ENCODE peak calls at places on chromosomes 11 and 22, in eight cellular contexts. Y is psoas muscle, Z is astrocyte of the spinal cord, Q is sigmoid colon, H is tibial artery, I is HFF-Myc, T is MM.1S, P is HL-60. B is an unnamed sample.

GRCh38 chr22:40276877-40277823 is 69.2 kb upstream of the ADSL start:
- DNase-seq in Y (peak), Z (peak), Q (no peak), H (peak), I (no peak), T (no peak), P (no peak), B (no peak)

GRCh38 chr11:69449320-69450063 is 32.0 kb upstream of the LINC01488 start:
- DNase-seq in Y (peak), Z (peak), Q (peak), H (peak), I (peak), T (no peak), P (no peak), B (no peak)

GRCh38 chr11:40166892-40167291 is 1292.6 kb downstream of the LRRC4C start:
- DNase-seq in Y (no peak), Z (no peak), Q (no peak), H (no peak), I (no peak), T (no peak), P (no peak), B (no peak)

GRCh38 chr11:3014943-3015342 is 22.8 kb upstream of the NAP1L4 start:
- DNase-seq in Y (no peak), Z (no peak), Q (no peak), H (no peak), I (no peak), T (no peak), P (no peak), B (no peak)

GRCh38 chr22:50326959-50327710 is at the start of gene DENND6B:
- DNase-seq in Y (peak), Z (peak), Q (peak), H (peak), I (no peak), T (peak), P (peak), B (peak)

GRCh38 chr11:19905280-19905853 is 192.7 kb downstream of the NAV2 start:
- DNase-seq in Y (no peak), Z (peak), Q (no peak), H (no peak), I (no peak), T (no peak), P (no peak), B (no peak)

GRCh38 chr11:116840746-116841296 is 3.4 kb upstream of the APOA1 start:
- DNase-seq in Y (no peak), Z (no peak), Q (peak), H (no peak), I (no peak), T (no peak), P (no peak), B (no peak)

GRCh38 chr11:14288189-14288935 is 70.6 kb downstream of the RRAS2 start:
- DNase-seq in Y (no peak), Z (peak), Q (no peak), H (no peak), I (no peak), T (peak), P (no peak), B (peak)

GRCh38 chr22:19576460-19577421 is 52.5 kb upstream of the CLDN5 start:
- DNase-seq in Y (no peak), Z (peak), Q (peak), H (no peak), I (no peak), T (no peak), P (peak), B (peak)

GRCh38 chr11:10514210-10514609 is 26.8 kb downstream of the RNF141 start:
- DNase-seq in Y (no peak), Z (peak), Q (no peak), H (no peak), I (no peak), T (no peak), P (no peak), B (no peak)

GRCh38 chr11:114082415-114082748 is 22.9 kb downstream of the ZBTB16 start:
- DNase-seq in Y (no peak), Z (peak), Q (no peak), H (peak), I (no peak), T (no peak), P (peak), B (no peak)

GRCh38 chr11:77130763-77131513 is 2.9 kb downstream of the MYO7A start:
- DNase-seq in Y (peak), Z (peak), Q (no peak), H (peak), I (no peak), T (no peak), P (no peak), B (no peak)

GRCh38 chr11:67283490-67283963 is 5.6 kb upstream of the ANKRD13D start:
- DNase-seq in Y (peak), Z (no peak), Q (peak), H (no peak), I (no peak), T (no peak), P (peak), B (no peak)

GRCh38 chr11:32706985-32707736 is 87.3 kb downstream of the CCDC73 start:
- DNase-seq in Y (no peak), Z (peak), Q (no peak), H (no peak), I (peak), T (peak), P (peak), B (no peak)

GRCh38 chr22:22508274-22509176 is at the start of gene ZNF280B:
- DNase-seq in Y (peak), Z (peak), Q (peak), H (no peak), I (peak), T (peak), P (peak), B (peak)

GRCh38 chr22:46049726-46050450 is 72.9 kb upstream of the WNT7B start:
- DNase-seq in Y (no peak), Z (no peak), Q (peak), H (peak), I (no peak), T (no peak), P (no peak), B (no peak)

GRCh38 chr22:31846161-31847115 is 92.6 kb downstream of the DEPDC5 start:
- DNase-seq in Y (no peak), Z (peak), Q (no peak), H (no peak), I (no peak), T (no peak), P (no peak), B (no peak)

GRCh38 chr22:40036591-40037225 is 42.0 kb downstream of the FAM83F start:
- DNase-seq in Y (peak), Z (peak), Q (peak), H (no peak), I (peak), T (peak), P (peak), B (peak)

GRCh38 chr22:17780116-17780740 is 6.0 kb upstream of the BID start:
- DNase-seq in Y (no peak), Z (no peak), Q (no peak), H (no peak), I (no peak), T (no peak), P (no peak), B (peak)

GRCh38 chr11:13577881-13578280 is 82.1 kb upstream of the PTH start:
- DNase-seq in Y (no peak), Z (no peak), Q (no peak), H (no peak), I (no peak), T (no peak), P (no peak), B (no peak)

GRCh38 chr11:3088806-3089205 is 31.6 kb upstream of the CARS1 start:
- DNase-seq in Y (no peak), Z (no peak), Q (no peak), H (no peak), I (no peak), T (no peak), P (no peak), B (no peak)

GRCh38 chr11:70644343-70645060 is 246.2 kb downstream of the CTTN start:
- DNase-seq in Y (no peak), Z (no peak), Q (no peak), H (no peak), I (no peak), T (no peak), P (no peak), B (no peak)

GRCh38 chr22:40243891-40244290 is 66.2 kb downstream of the TNRC6B start:
- DNase-seq in Y (no peak), Z (no peak), Q (no peak), H (no peak), I (no peak), T (peak), P (no peak), B (no peak)

GRCh38 chr11:9203715-9204311 is 61.3 kb downstream of the DENND5A start:
- DNase-seq in Y (no peak), Z (no peak), Q (no peak), H (no peak), I (no peak), T (no peak), P (no peak), B (peak)

GRCh38 chr22:24807284-24807950 is 1.4 kb downstream of the SGSM1 start:
- DNase-seq in Y (peak), Z (no peak), Q (no peak), H (peak), I (no peak), T (no peak), P (no peak), B (no peak)

GRCh38 chr11:76919887-76920746 is 59.4 kb downstream of the ACER3 start:
- DNase-seq in Y (peak), Z (peak), Q (peak), H (peak), I (peak), T (peak), P (peak), B (peak)

GRCh38 chr11:46159694-46160093 is 38.4 kb upstream of the PHF21A start:
- DNase-seq in Y (no peak), Z (no peak), Q (no peak), H (no peak), I (no peak), T (no peak), P (no peak), B (no peak)
- H3K4me3 ChIP-seq in Y (no peak), Z (no peak), Q (no peak), H (no peak), I (no peak), T (no peak), P (no peak), B (no peak)

DNA sequence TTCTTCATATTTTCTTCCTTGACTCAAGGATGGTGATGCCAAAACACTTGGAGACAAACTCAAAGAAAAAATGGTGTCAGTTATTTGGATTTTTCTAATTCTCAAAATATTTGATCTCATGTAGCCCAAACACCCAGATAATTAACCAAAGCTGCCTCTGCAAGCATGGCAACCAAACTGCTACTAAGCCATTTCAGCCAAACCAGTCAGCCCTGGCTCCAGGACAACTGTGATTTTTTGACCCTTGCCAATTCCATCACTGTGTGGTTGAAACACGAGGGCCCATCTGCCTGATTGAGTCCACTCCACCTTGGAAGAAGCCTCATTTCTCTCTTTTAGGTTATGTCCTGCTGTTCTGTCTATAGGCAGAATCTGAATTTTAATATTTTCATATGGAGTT is 277.4 kb downstream of the BLID start:
- DNase-seq in Y (no peak), Z (no peak), Q (no peak), H (no peak), I (no peak), T (no peak), P (no peak), B (no peak)
- H3K4me3 ChIP-seq in Y (no peak), Z (no peak), Q (no peak), H (no peak), I (no peak), T (no peak), P (no peak), B (no peak)

GRCh38 chr11:7657306-7658025 is 15.8 kb downstream of the CYB5R2 start:
- DNase-seq in Y (peak), Z (peak), Q (peak), H (peak), I (no peak), T (peak), P (peak), B (no peak)

GRCh38 chr11:7655253-7656217 is 17.8 kb downstream of the CYB5R2 start:
- DNase-seq in Y (no peak), Z (no peak), Q (no peak), H (no peak), I (no peak), T (no peak), P (no peak), B (no peak)

GRCh38 chr11:7654094-7654742 is 19.1 kb downstream of the CYB5R2 start:
- DNase-seq in Y (no peak), Z (no peak), Q (no peak), H (no peak), I (no peak), T (no peak), P (no peak), B (no peak)

GRCh38 chr11:7651700-7652099 is 21.6 kb downstream of the CYB5R2 start:
- DNase-seq in Y (no peak), Z (no peak), Q (no peak), H (no peak), I (no peak), T (no peak), P (no peak), B (no peak)

GRCh38 chr11:7656704-7657103 is 16.6 kb downstream of the CYB5R2 start:
- DNase-seq in Y (no peak), Z (no peak), Q (no peak), H (peak), I (no peak), T (no peak), P (no peak), B (no peak)
- H3K4me3 ChIP-seq in Y (no peak), Z (no peak), Q (no peak), H (no peak), I (no peak), T (no peak), P (no peak), B (no peak)

GRCh38 chr11:394034-394857 is at the start of gene PKP3:
- DNase-seq in Y (peak), Z (peak), Q (no peak), H (no peak), I (no peak), T (no peak), P (no peak), B (no peak)
- H3K4me3 ChIP-seq in Y (no peak), Z (no peak), Q (no peak), H (no peak), I (no peak), T (no peak), P (no peak), B (no peak)

GRCh38 chr11:17475666-17476316 is 854 bp downstream of the ABCC8 start:
- DNase-seq in Y (no peak), Z (no peak), Q (no peak), H (no peak), I (no peak), T (no peak), P (no peak), B (no peak)
- H3K4me3 ChIP-seq in Y (peak), Z (no peak), Q (peak), H (peak), I (no peak), T (no peak), P (no peak), B (no peak)

GRCh38 chr22:35915477-35916013 is 113.1 kb downstream of the RBFOX2 start:
- DNase-seq in Y (no peak), Z (peak), Q (no peak), H (no peak), I (no peak), T (no peak), P (no peak), B (no peak)
- H3K4me3 ChIP-seq in Y (peak), Z (peak), Q (peak), H (peak), I (peak), T (no peak), P (no peak), B (no peak)

GRCh38 chr11:63760487-63761079 is 8.0 kb downstream of the ZFTA start:
- DNase-seq in Y (no peak), Z (no peak), Q (no peak), H (no peak), I (no peak), T (no peak), P (no peak), B (no peak)

GRCh38 chr11:63762662-63763505 is 5.7 kb downstream of the ZFTA start:
- DNase-seq in Y (peak), Z (peak), Q (peak), H (peak), I (no peak), T (no peak), P (no peak), B (no peak)

GRCh38 chr11:63763506-63764200 is 4.9 kb downstream of the ZFTA start:
- DNase-seq in Y (peak), Z (peak), Q (peak), H (peak), I (no peak), T (no peak), P (no peak), B (no peak)

GRCh38 chr11:63761870-63762661 is 6.5 kb downstream of the ZFTA start:
- DNase-seq in Y (peak), Z (no peak), Q (peak), H (no peak), I (no peak), T (no peak), P (no peak), B (no peak)

GRCh38 chr11:63761173-63761572 is 7.4 kb downstream of the ZFTA start:
- DNase-seq in Y (no peak), Z (no peak), Q (no peak), H (no peak), I (no peak), T (no peak), P (no peak), B (no peak)
- H3K4me3 ChIP-seq in Y (no peak), Z (no peak), Q (no peak), H (no peak), I (no peak), T (no peak), P (no peak), B (no peak)

GRCh38 chr11:17209939-17210245 is 2.1 kb upstream of the PIK3C2A start:
- DNase-seq in Y (no peak), Z (no peak), Q (no peak), H (no peak), I (no peak), T (no peak), P (no peak), B (no peak)
- H3K4me3 ChIP-seq in Y (no peak), Z (no peak), Q (no peak), H (no peak), I (peak), T (no peak), P (no peak), B (no peak)

GRCh38 chr11:93169143-93169542 is 28.6 kb downstream of the SLC36A4 start:
- DNase-seq in Y (no peak), Z (no peak), Q (no peak), H (no peak), I (no peak), T (no peak), P (no peak), B (no peak)

GRCh38 chr11:93160808-93161207 is 37.0 kb downstream of the SLC36A4 start:
- DNase-seq in Y (no peak), Z (no peak), Q (no peak), H (no peak), I (no peak), T (no peak), P (no peak), B (no peak)

GRCh38 chr11:93166867-93167266 is 30.9 kb downstream of the SLC36A4 start:
- DNase-seq in Y (no peak), Z (no peak), Q (no peak), H (no peak), I (no peak), T (no peak), P (no peak), B (no peak)

GRCh38 chr11:93169950-93170561 is 27.7 kb downstream of the SLC36A4 start:
- DNase-seq in Y (no peak), Z (peak), Q (no peak), H (no peak), I (peak), T (peak), P (no peak), B (no peak)

DNA sequence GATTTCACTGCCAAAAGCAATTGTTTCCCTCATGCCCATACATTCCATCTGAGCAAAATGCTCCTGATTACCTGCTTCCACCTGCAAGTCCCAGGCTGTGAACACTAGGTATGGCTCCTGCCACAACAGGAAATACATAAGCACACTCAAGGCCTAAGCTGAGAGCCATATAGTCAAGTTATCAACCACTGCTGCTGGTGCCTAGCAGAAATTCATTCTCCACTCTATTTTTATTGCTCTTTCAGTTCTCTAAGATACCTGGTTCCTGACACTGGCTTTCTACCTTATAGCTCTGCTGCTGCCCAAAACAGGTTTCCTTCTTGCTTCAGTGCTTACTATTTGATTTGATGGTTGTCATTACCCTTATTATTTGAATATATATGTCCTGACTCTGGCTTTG is 31.6 kb downstream of the SLC36A4 start:
- DNase-seq in Y (no peak), Z (no peak), Q (no peak), H (no peak), I (no peak), T (peak), P (no peak), B (no peak)
- H3K4me3 ChIP-seq in Y (no peak), Z (no peak), Q (no peak), H (no peak), I (no peak), T (no peak), P (no peak), B (no peak)

B was measured in CD4-positive, alpha-beta memory T cell.